ENCODE peak calls at places on chromosomes 13 and 19, in seven cellular contexts. S, L, Q, H, X, T and Y are unnamed samples.

GRCh38 chr13:46051958-46052313 is 610 bp downstream of the ZC3H13 start:
- DNase-seq in S (no peak), T (no peak), H (no peak), X (no peak), Q (no peak), L (no peak), Y (no peak)

GRCh38 chr13:105312906-105313305 is 1222.6 kb downstream of the EFNB2 start:
- DNase-seq in H (no peak), Q (no peak), X (no peak), L (no peak), T (no peak), S (no peak), Y (no peak)

GRCh38 chr13:74288361-74288911 is 154.2 kb upstream of the KLF12 start:
- DNase-seq in H (no peak), T (no peak), L (peak), Q (peak), S (peak), X (peak), Y (peak)

GRCh38 chr19:58519087-58519354 is 589 bp downstream of the ZBTB45 start:
- DNase-seq in Q (peak), H (no peak), L (peak), X (peak), S (peak), T (peak), Y (peak)

GRCh38 chr19:22600690-22601648 is 33.2 kb upstream of the ZNF492 start:
- DNase-seq in Q (no peak), H (no peak), X (no peak), L (no peak), T (no peak), S (no peak), Y (no peak)

GRCh38 chr13:94764576-94765321 is 52.4 kb upstream of the SOX21 start:
- DNase-seq in X (no peak), Q (no peak), H (no peak), T (peak), L (no peak), S (no peak), Y (no peak)

GRCh38 chr19:686589-687297 is 8.5 kb downstream of the PRSS57 start:
- DNase-seq in L (peak), T (no peak), Q (no peak), X (no peak), H (no peak), S (no peak), Y (no peak)

GRCh38 chr13:97385146-97385545 is 48.8 kb upstream of the RAP2A start:
- DNase-seq in T (no peak), X (no peak), Q (no peak), L (no peak), S (no peak), H (no peak), Y (no peak)

GRCh38 chr13:68748038-68748437 is 1359.6 kb upstream of the ATXN8OS start:
- DNase-seq in Q (no peak), H (no peak), L (no peak), S (no peak), X (no peak), T (no peak), Y (no peak)

GRCh38 chr19:17703823-17704463 is 15.3 kb upstream of the MAP1S start:
- DNase-seq in H (peak), X (peak), L (peak), T (peak), Q (peak), S (peak), Y (no peak)